ENCODE peak calls at places on chromosome 6, in seven cellular contexts. One of them, this sample, is unnamed.

GRCh38 chr6:31768717-31769257 is 6.3 kb downstream of the SAPCD1 start:
- DNase-seq in cardiac muscle cell: no peak
- DNase-seq in Peyer's patch: no peak
- DNase-seq in thoracic aorta: no peak
- DNase-seq in GM12865: no peak
- DNase-seq in choroid plexus epithelial cell: no peak
- DNase-seq in fibroblast of lung: no peak
- DNase-seq in this sample: no peak

GRCh38 chr6:157561929-157562810 is 181.2 kb downstream of the ZDHHC14 start:
- DNase-seq in cardiac muscle cell: no peak
- DNase-seq in choroid plexus epithelial cell: no peak
- DNase-seq in fibroblast of lung: no peak
- DNase-seq in GM12865: peak; percentile 93
- DNase-seq in thoracic aorta: no peak
- DNase-seq in Peyer's patch: peak; percentile 83
- DNase-seq in this sample: no peak

GRCh38 chr6:111782161-111782809 is 91.0 kb downstream of the FYN start:
- DNase-seq in Peyer's patch: no peak
- DNase-seq in cardiac muscle cell: no peak
- DNase-seq in choroid plexus epithelial cell: no peak
- DNase-seq in thoracic aorta: no peak
- DNase-seq in fibroblast of lung: no peak
- DNase-seq in GM12865: no peak
- DNase-seq in this sample: no peak

GRCh38 chr6:167760979-167761793 is 65.5 kb upstream of the AFDN start:
- DNase-seq in cardiac muscle cell: peak; percentile 40
- DNase-seq in choroid plexus epithelial cell: peak; percentile 78
- DNase-seq in Peyer's patch: peak; percentile 47
- DNase-seq in GM12865: no peak
- DNase-seq in fibroblast of lung: peak; percentile 75
- DNase-seq in thoracic aorta: no peak
- DNase-seq in this sample: no peak

GRCh38 chr6:15325540-15325955 is 79.7 kb downstream of the JARID2 start:
- DNase-seq in GM12865: peak; percentile 67
- DNase-seq in cardiac muscle cell: no peak
- DNase-seq in fibroblast of lung: no peak
- DNase-seq in Peyer's patch: no peak
- DNase-seq in choroid plexus epithelial cell: no peak
- DNase-seq in thoracic aorta: no peak
- DNase-seq in this sample: no peak

GRCh38 chr6:145815875-145816274 is 1.3 kb upstream of the FBXO30 start:
- DNase-seq in cardiac muscle cell: no peak
- DNase-seq in Peyer's patch: no peak
- DNase-seq in GM12865: peak; percentile 49
- DNase-seq in thoracic aorta: no peak
- DNase-seq in fibroblast of lung: peak; percentile 11
- DNase-seq in choroid plexus epithelial cell: no peak
- DNase-seq in this sample: no peak

GRCh38 chr6:128822271-128822670 is 60.7 kb upstream of the LAMA2 start:
- DNase-seq in Peyer's patch: no peak
- DNase-seq in thoracic aorta: no peak
- DNase-seq in fibroblast of lung: peak; percentile 72
- DNase-seq in choroid plexus epithelial cell: peak; percentile 64
- DNase-seq in GM12865: no peak
- DNase-seq in cardiac muscle cell: no peak
- DNase-seq in this sample: no peak

GRCh38 chr6:152143359-152143758 is 335.9 kb downstream of the ESR1 start:
- DNase-seq in fibroblast of lung: no peak
- DNase-seq in Peyer's patch: no peak
- DNase-seq in thoracic aorta: no peak
- DNase-seq in choroid plexus epithelial cell: no peak
- DNase-seq in cardiac muscle cell: no peak
- DNase-seq in GM12865: no peak
- DNase-seq in this sample: no peak

GRCh38 chr6:125829433-125829832 is 38.7 kb downstream of the NCOA7 start:
- DNase-seq in choroid plexus epithelial cell: no peak
- DNase-seq in cardiac muscle cell: no peak
- DNase-seq in GM12865: no peak
- DNase-seq in Peyer's patch: peak; percentile 55
- DNase-seq in fibroblast of lung: no peak
- DNase-seq in thoracic aorta: no peak
- DNase-seq in this sample: no peak

GRCh38 chr6:105814745-105815536 is 271.2 kb upstream of the PRDM1 start:
- DNase-seq in cardiac muscle cell: no peak
- DNase-seq in thoracic aorta: no peak
- DNase-seq in choroid plexus epithelial cell: no peak
- DNase-seq in GM12865: no peak
- DNase-seq in fibroblast of lung: no peak
- DNase-seq in Peyer's patch: no peak
- DNase-seq in this sample: no peak

GRCh38 chr6:30885481-30885998 is 1.2 kb downstream of the DDR1 start:
- DNase-seq in fibroblast of lung: no peak
- DNase-seq in GM12865: no peak
- DNase-seq in choroid plexus epithelial cell: peak; percentile 38
- DNase-seq in Peyer's patch: peak; percentile 62
- DNase-seq in thoracic aorta: no peak
- DNase-seq in cardiac muscle cell: peak; percentile 59
- DNase-seq in this sample: no peak

GRCh38 chr6:12311106-12311505 is 20.9 kb downstream of the EDN1 start:
- DNase-seq in thoracic aorta: no peak
- DNase-seq in cardiac muscle cell: no peak
- DNase-seq in choroid plexus epithelial cell: peak; percentile 43
- DNase-seq in Peyer's patch: no peak
- DNase-seq in fibroblast of lung: no peak
- DNase-seq in GM12865: no peak
- DNase-seq in this sample: no peak

GRCh38 chr6:129621252-129621651 is 88.7 kb downstream of the ARHGAP18 start:
- DNase-seq in cardiac muscle cell: no peak
- DNase-seq in GM12865: peak; percentile 47
- DNase-seq in choroid plexus epithelial cell: peak; percentile 30
- DNase-seq in thoracic aorta: no peak
- DNase-seq in Peyer's patch: peak; percentile 75
- DNase-seq in fibroblast of lung: no peak
- DNase-seq in this sample: no peak

GRCh38 chr6:108118791-108119211 is 44.3 kb upstream of the OSTM1 start:
- DNase-seq in cardiac muscle cell: no peak
- DNase-seq in choroid plexus epithelial cell: no peak
- DNase-seq in fibroblast of lung: peak; percentile 19
- DNase-seq in GM12865: no peak
- DNase-seq in Peyer's patch: no peak
- DNase-seq in thoracic aorta: no peak
- DNase-seq in this sample: no peak

GRCh38 chr6:139153876-139154275 is 19.0 kb downstream of the HECA start:
- DNase-seq in Peyer's patch: no peak
- DNase-seq in fibroblast of lung: peak; percentile 77
- DNase-seq in thoracic aorta: no peak
- DNase-seq in choroid plexus epithelial cell: peak; percentile 71
- DNase-seq in cardiac muscle cell: no peak
- DNase-seq in GM12865: no peak
- DNase-seq in this sample: no peak

GRCh38 chr6:46175446-46175845 is 4.7 kb upstream of the ENPP5 start:
- DNase-seq in Peyer's patch: no peak
- DNase-seq in fibroblast of lung: no peak
- DNase-seq in choroid plexus epithelial cell: no peak
- DNase-seq in thoracic aorta: no peak
- DNase-seq in GM12865: peak; percentile 73
- DNase-seq in cardiac muscle cell: no peak
- DNase-seq in this sample: no peak

GRCh38 chr6:56864171-56864616 is 90.7 kb upstream of the BEND6 start:
- DNase-seq in GM12865: no peak
- DNase-seq in cardiac muscle cell: no peak
- DNase-seq in fibroblast of lung: peak; percentile 74
- DNase-seq in choroid plexus epithelial cell: peak; percentile 42
- DNase-seq in Peyer's patch: no peak
- DNase-seq in thoracic aorta: no peak
- DNase-seq in this sample: no peak

GRCh38 chr6:157106487-157106886 is 216.8 kb downstream of the TMEM242 start:
- DNase-seq in thoracic aorta: no peak
- DNase-seq in choroid plexus epithelial cell: peak; percentile 54
- DNase-seq in GM12865: no peak
- DNase-seq in fibroblast of lung: peak; percentile 51
- DNase-seq in Peyer's patch: no peak
- DNase-seq in cardiac muscle cell: no peak
- DNase-seq in this sample: no peak

GRCh38 chr6:38131527-38131965 is 312.0 kb downstream of the ZFAND3 start:
- DNase-seq in fibroblast of lung: peak; percentile 97
- DNase-seq in GM12865: peak; percentile 39
- DNase-seq in choroid plexus epithelial cell: peak; percentile 94
- DNase-seq in thoracic aorta: no peak
- DNase-seq in cardiac muscle cell: no peak
- DNase-seq in Peyer's patch: no peak
- DNase-seq in this sample: peak; percentile 94

GRCh38 chr6:55286824-55287223 is 40.4 kb upstream of the GFRAL start:
- DNase-seq in thoracic aorta: no peak
- DNase-seq in cardiac muscle cell: no peak
- DNase-seq in fibroblast of lung: no peak
- DNase-seq in Peyer's patch: no peak
- DNase-seq in GM12865: no peak
- DNase-seq in choroid plexus epithelial cell: no peak
- DNase-seq in this sample: no peak

GRCh38 chr6:2450546-2450945 is 205.1 kb upstream of the GMDS start:
- DNase-seq in thoracic aorta: peak; percentile 11
- DNase-seq in fibroblast of lung: no peak
- DNase-seq in Peyer's patch: peak; percentile 76
- DNase-seq in choroid plexus epithelial cell: peak; percentile 28
- DNase-seq in GM12865: no peak
- DNase-seq in cardiac muscle cell: peak; percentile 74
- DNase-seq in this sample: no peak

GRCh38 chr6:157107915-157108651 is 215.2 kb downstream of the TMEM242 start:
- DNase-seq in Peyer's patch: no peak
- DNase-seq in choroid plexus epithelial cell: peak; percentile 94
- DNase-seq in fibroblast of lung: peak; percentile 95
- DNase-seq in GM12865: no peak
- DNase-seq in thoracic aorta: no peak
- DNase-seq in cardiac muscle cell: no peak
- DNase-seq in this sample: peak; percentile 75

GRCh38 chr6:169843110-169843509 is 91.7 kb downstream of the ERMARD start:
- DNase-seq in Peyer's patch: no peak
- DNase-seq in cardiac muscle cell: no peak
- DNase-seq in fibroblast of lung: no peak
- DNase-seq in GM12865: no peak
- DNase-seq in choroid plexus epithelial cell: no peak
- DNase-seq in thoracic aorta: no peak
- DNase-seq in this sample: no peak

GRCh38 chr6:15247750-15248450 is 2.0 kb downstream of the JARID2 start:
- DNase-seq in GM12865: peak; percentile 53
- DNase-seq in thoracic aorta: no peak
- DNase-seq in cardiac muscle cell: peak; percentile 76
- DNase-seq in fibroblast of lung: peak; percentile 57
- DNase-seq in choroid plexus epithelial cell: peak; percentile 73
- DNase-seq in Peyer's patch: peak; percentile 75
- DNase-seq in this sample: no peak

GRCh38 chr6:131368077-131368911 is 204.7 kb upstream of the ARG1 start:
- DNase-seq in fibroblast of lung: peak; percentile 15
- DNase-seq in GM12865: peak; percentile 54
- DNase-seq in thoracic aorta: no peak
- DNase-seq in cardiac muscle cell: no peak
- DNase-seq in Peyer's patch: peak; percentile 54
- DNase-seq in choroid plexus epithelial cell: peak; percentile 29
- DNase-seq in this sample: no peak

GRCh38 chr6:8939615-8940014 is 504.3 kb upstream of the SLC35B3 start:
- DNase-seq in GM12865: peak; percentile 9
- DNase-seq in choroid plexus epithelial cell: peak; percentile 6
- DNase-seq in thoracic aorta: no peak
- DNase-seq in Peyer's patch: no peak
- DNase-seq in cardiac muscle cell: no peak
- DNase-seq in fibroblast of lung: no peak
- DNase-seq in this sample: no peak

GRCh38 chr6:147106759-147107401 is 97.3 kb upstream of the STXBP5 start:
- DNase-seq in thoracic aorta: no peak
- DNase-seq in choroid plexus epithelial cell: peak; percentile 82
- DNase-seq in cardiac muscle cell: no peak
- DNase-seq in fibroblast of lung: peak; percentile 85
- DNase-seq in Peyer's patch: no peak
- DNase-seq in GM12865: no peak
- DNase-seq in this sample: no peak

GRCh38 chr6:17580518-17581048 is 19.5 kb upstream of the FAM8A1 start:
- DNase-seq in GM12865: no peak
- DNase-seq in thoracic aorta: no peak
- DNase-seq in Peyer's patch: no peak
- DNase-seq in cardiac muscle cell: peak; percentile 0
- DNase-seq in choroid plexus epithelial cell: peak; percentile 42
- DNase-seq in fibroblast of lung: peak; percentile 49
- DNase-seq in this sample: no peak
- H3K4me3 ChIP-seq in GM12865: no peak overlapping the region
- H3K4me3 ChIP-seq in thoracic aorta: peak overlapping the region; percentile 91
- H3K4me3 ChIP-seq in Peyer's patch: peak overlapping the region; percentile 61
- H3K4me3 ChIP-seq in cardiac muscle cell: peak overlapping the region; percentile 6
- H3K4me3 ChIP-seq in choroid plexus epithelial cell: peak overlapping the region; percentile 55
- H3K4me3 ChIP-seq in fibroblast of lung: peak overlapping the region; percentile 56
- H3K4me3 ChIP-seq in this sample: peak overlapping the region; percentile 44

DNA sequence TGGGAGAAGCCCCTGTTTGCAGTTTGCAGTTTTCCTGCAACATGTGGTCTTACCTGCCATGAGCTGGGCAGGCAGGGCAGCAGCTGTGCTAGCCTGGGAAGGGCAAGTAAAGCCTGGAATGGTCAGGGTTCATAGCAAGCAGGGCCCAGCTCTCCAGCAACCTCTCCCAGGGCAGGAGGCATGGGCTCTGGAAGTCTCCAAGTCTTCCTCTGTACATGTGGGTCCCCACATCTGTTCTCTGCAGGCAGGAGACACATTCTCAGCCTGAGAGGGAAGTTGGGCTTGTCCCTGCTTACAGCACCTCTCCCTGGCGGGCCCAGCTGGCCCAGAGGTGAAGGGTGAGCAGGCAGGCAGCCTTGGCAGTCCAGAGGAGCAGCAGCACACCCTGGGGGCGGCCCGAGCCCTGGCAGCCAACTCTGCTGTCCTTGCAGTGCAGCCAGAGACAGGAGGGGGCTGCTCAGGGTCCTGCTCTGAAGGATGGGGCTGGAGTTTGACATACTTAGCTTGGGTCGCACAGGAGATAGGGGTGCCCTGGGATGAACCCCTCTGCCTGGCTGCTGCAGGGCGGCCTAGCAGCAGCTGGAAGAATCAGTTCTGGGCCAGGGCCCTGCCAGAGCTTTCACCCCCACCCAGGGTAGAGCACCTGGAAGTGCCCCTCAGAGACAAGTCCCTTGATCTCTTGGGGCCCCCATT is 176.0 kb downstream of the MRPL14 start:
- DNase-seq in cardiac muscle cell: peak; percentile 90
- DNase-seq in choroid plexus epithelial cell: peak; percentile 53
- DNase-seq in thoracic aorta: no peak
- DNase-seq in fibroblast of lung: peak; percentile 61
- DNase-seq in GM12865: peak; percentile 32
- DNase-seq in Peyer's patch: peak; percentile 76
- DNase-seq in this sample: no peak
- TF ChIP-seq CTCF in cardiac muscle cell: peak; percentile 55
- TF ChIP-seq CTCF in choroid plexus epithelial cell: peak; percentile 64
- TF ChIP-seq CTCF in thoracic aorta: no peak
- TF ChIP-seq CTCF in fibroblast of lung: peak; percentile 47
- TF ChIP-seq CTCF in GM12865: peak; percentile 36
- TF ChIP-seq CTCF in Peyer's patch: peak; percentile 37
- TF ChIP-seq CTCF in this sample: peak; percentile 29

GRCh38 chr6:42142118-42142835 is at the start of gene C6orf132:
- DNase-seq in GM12865: no peak
- DNase-seq in cardiac muscle cell: peak; percentile 70
- DNase-seq in choroid plexus epithelial cell: peak; percentile 60
- DNase-seq in thoracic aorta: no peak
- DNase-seq in fibroblast of lung: peak; percentile 20
- DNase-seq in Peyer's patch: peak; percentile 84
- DNase-seq in this sample: no peak
- H3K4me3 ChIP-seq in GM12865: no peak within 1 kb of the TSS
- H3K4me3 ChIP-seq in cardiac muscle cell: peak within 1 kb of the TSS; percentile 48
- H3K4me3 ChIP-seq in choroid plexus epithelial cell: peak within 1 kb of the TSS; percentile 71
- H3K4me3 ChIP-seq in thoracic aorta: peak within 1 kb of the TSS; percentile 70
- H3K4me3 ChIP-seq in fibroblast of lung: peak within 1 kb of the TSS; percentile 57
- H3K4me3 ChIP-seq in Peyer's patch: peak within 1 kb of the TSS; percentile 73
- H3K4me3 ChIP-seq in this sample: peak within 1 kb of the TSS; percentile 25

GRCh38 chr6:160221423-160221822 is 37.2 kb downstream of the SLC22A2 start:
- DNase-seq in thoracic aorta: no peak
- DNase-seq in fibroblast of lung: peak; percentile 4
- DNase-seq in Peyer's patch: no peak
- DNase-seq in choroid plexus epithelial cell: peak; percentile 20
- DNase-seq in cardiac muscle cell: no peak
- DNase-seq in GM12865: peak; percentile 12
- DNase-seq in this sample: no peak
- TF ChIP-seq CTCF in thoracic aorta: no peak
- TF ChIP-seq CTCF in fibroblast of lung: no peak
- TF ChIP-seq CTCF in Peyer's patch: no peak
- TF ChIP-seq CTCF in choroid plexus epithelial cell: no peak
- TF ChIP-seq CTCF in cardiac muscle cell: peak; percentile 49
- TF ChIP-seq CTCF in GM12865: no peak
- TF ChIP-seq CTCF in this sample: no peak

This sample was measured in HFF-Myc.